ENCODE peak calls at places on chromosomes 3 and 15, in seven cellular contexts. Q, H, A, M, L, P and E are unnamed samples.

GRCh38 chr3:190877925-190878324 is 15.4 kb upstream of the GMNC start:
- DNase-seq in Q (no peak), H (no peak), A (no peak), M (no peak), L (no peak), P (no peak), E (no peak)

GRCh38 chr15:43769584-43770228 is 7.1 kb downstream of the ELL3 start:
- DNase-seq in Q (peak), H (peak), A (no peak), M (peak), L (peak), P (peak), E (peak)

GRCh38 chr3:30471076-30471475 is 135.3 kb upstream of the TGFBR2 start:
- DNase-seq in Q (no peak), H (no peak), A (no peak), M (no peak), L (no peak), P (no peak), E (no peak)

GRCh38 chr3:13110678-13111116 is 37.5 kb upstream of the IQSEC1 start:
- DNase-seq in Q (no peak), H (peak), A (no peak), M (no peak), L (peak), P (peak), E (no peak)

GRCh38 chr3:66480666-66481065 is 20.2 kb downstream of the LRIG1 start:
- DNase-seq in Q (no peak), H (no peak), A (no peak), M (peak), L (no peak), P (no peak), E (peak)

GRCh38 chr3:79654019-79654418 is 113.8 kb downstream of the ROBO1 start:
- DNase-seq in Q (no peak), H (no peak), A (no peak), M (no peak), L (no peak), P (no peak), E (no peak)

GRCh38 chr15:42184313-42184712 is 23.8 kb downstream of the VPS39 start:
- DNase-seq in Q (no peak), H (no peak), A (no peak), M (no peak), L (no peak), P (no peak), E (no peak)

GRCh38 chr3:40387001-40387894 is at the start of gene ENTPD3:
- DNase-seq in Q (no peak), H (peak), A (no peak), M (peak), L (peak), P (no peak), E (peak)

GRCh38 chr15:47813985-47814384 is 96.7 kb downstream of the SEMA6D start:
- DNase-seq in Q (no peak), H (no peak), A (no peak), M (no peak), L (no peak), P (no peak), E (no peak)

GRCh38 chr15:69909719-69910444 is 187.8 kb downstream of the TLE3 start:
- DNase-seq in Q (no peak), H (no peak), A (no peak), M (no peak), L (no peak), P (no peak), E (no peak)

GRCh38 chr3:123847209-123847608 is 36.9 kb downstream of the MYLK start:
- DNase-seq in Q (no peak), H (no peak), A (no peak), M (no peak), L (no peak), P (no peak), E (no peak)

GRCh38 chr3:65473746-65474145 is 565.0 kb downstream of the MAGI1 start:
- DNase-seq in Q (no peak), H (no peak), A (no peak), M (no peak), L (no peak), P (no peak), E (no peak)